ENCODE peak calls at places on chromosomes 13 and 19, in nine cellular contexts. Q, N, K, R, A, Z, B, S and X are unnamed samples.
A peak's percentile ranks its signal among the peaks of the same experiment; 100 is the strongest.

GRCh38 chr13:93004919-93005318 is 221.7 kb upstream of the GPC6 start:
- DNase-seq in N (no peak), R (no peak), B (no peak), K (no peak), A (no peak), S (no peak), Z (no peak), Q (no peak), X (no peak)

GRCh38 chr13:112165712-112166111 is 98.8 kb downstream of the SOX1 start:
- DNase-seq in A (no peak), R (no peak), Q (no peak), K (no peak), Z (no peak), B (no peak), S (no peak), N (no peak), X (no peak)

GRCh38 chr13:98189841-98190505 is 12.9 kb upstream of the RNF113B start:
- DNase-seq in K (peak; percentile 23), N (no peak), B (no peak), R (no peak), Z (no peak), S (peak; percentile 55), A (no peak), Q (no peak), X (no peak)

GRCh38 chr19:49689133-49690072 is at the start of gene ADM5:
- DNase-seq in K (peak; percentile 39), A (peak; percentile 48), N (no peak), Z (peak; percentile 69), R (peak; percentile 25), Q (no peak), S (no peak), B (no peak), X (no peak)

GRCh38 chr19:44661205-44661604 is 10.1 kb upstream of the CEACAM19 start:
- DNase-seq in R (no peak), N (no peak), Z (peak; percentile 28), B (no peak), Q (no peak), A (no peak), S (no peak), K (no peak), X (no peak)

GRCh38 chr13:109803822-109804221 is 17.4 kb upstream of the IRS2 start:
- DNase-seq in K (no peak), Z (no peak), R (no peak), Q (no peak), N (no peak), A (no peak), B (no peak), S (no peak), X (no peak)

GRCh38 chr19:17420267-17420924 is 549 bp downstream of the MVB12A start:
- DNase-seq in Q (peak; percentile 48), B (no peak), R (peak; percentile 43), Z (peak; percentile 62), S (peak; percentile 34), A (peak; percentile 50), N (peak; percentile 30), K (peak; percentile 51), X (no peak)

GRCh38 chr13:27281420-27281819 is 10.8 kb downstream of the RASL11A start:
- DNase-seq in R (no peak), A (no peak), K (peak; percentile 15), Z (no peak), B (no peak), S (no peak), N (no peak), Q (no peak), X (no peak)

GRCh38 chr13:24053505-24054251 is 106.8 kb upstream of the SPATA13 start:
- DNase-seq in Q (no peak), N (no peak), B (peak; percentile 18), A (peak; percentile 56), Z (peak; percentile 63), R (peak; percentile 62), K (peak; percentile 76), S (peak; percentile 56), X (peak; percentile 68)

GRCh38 chr13:75864718-75865117 is 228.6 kb downstream of the LMO7 start:
- DNase-seq in B (peak; percentile 31), R (no peak), K (no peak), N (no peak), A (no peak), Z (no peak), S (no peak), Q (no peak), X (no peak)

GRCh38 chr13:75757336-75757735 is 121.2 kb downstream of the LMO7 start:
- DNase-seq in A (no peak), K (no peak), Z (no peak), B (no peak), Q (no peak), S (no peak), N (no peak), R (no peak), X (no peak)

GRCh38 chr19:45863840-45864628 is at the start of gene FOXA3:
- DNase-seq in A (peak; percentile 79), K (peak; percentile 43), R (peak; percentile 54), N (no peak), Q (peak; percentile 47), B (no peak), Z (no peak), S (no peak), X (no peak)

GRCh38 chr13:34738251-34739170 is 203.6 kb upstream of the NBEA start:
- DNase-seq in K (no peak), B (no peak), Z (no peak), Q (no peak), S (no peak), R (no peak), N (no peak), A (no peak), X (no peak)

GRCh38 chr13:111658150-111659100 is 338.0 kb downstream of the TEX29 start:
- DNase-seq in Z (no peak), B (no peak), A (no peak), N (no peak), S (no peak), R (no peak), K (no peak), Q (no peak), X (no peak)

GRCh38 chr13:39559838-39560237 is 43.2 kb downstream of the LHFPL6 start:
- DNase-seq in B (no peak), R (no peak), Z (no peak), A (no peak), Q (no peak), N (no peak), K (no peak), S (no peak), X (no peak)